ENCODE peak calls at places on chromosomes 1 and 21, in five cellular contexts. M, K, F, X and Y are unnamed samples.
A peak's percentile ranks its signal among the peaks of the same experiment; 100 is the strongest.

GRCh38 chr1:169860750-169861149 is 32.9 kb downstream of the SCYL3 start:
- DNase-seq in M (no peak), F (no peak), K (no peak), X (no peak), Y (no peak)

GRCh38 chr1:70738576-70738975 is 309.0 kb downstream of the PTGER3 start:
- DNase-seq in F (no peak), K (no peak), M (no peak), X (no peak), Y (no peak)

GRCh38 chr1:17301767-17302166 is 6.2 kb upstream of the PADI4 start:
- DNase-seq in X (no peak), F (no peak), K (no peak), M (peak; percentile 1), Y (no peak)

GRCh38 chr1:208631057-208631456 is 386.9 kb upstream of the PLXNA2 start:
- DNase-seq in K (no peak), M (no peak), F (no peak), X (no peak), Y (no peak)

GRCh38 chr21:26819944-26820343 is 25.3 kb downstream of the ADAMTS1 start:
- DNase-seq in K (no peak), F (no peak), X (no peak), M (no peak), Y (no peak)

GRCh38 chr1:114428083-114428754 is 82.8 kb downstream of the TRIM33 start:
- DNase-seq in K (no peak), M (no peak), X (no peak), F (peak; percentile 60), Y (peak; percentile 13)

GRCh38 chr1:94670273-94670672 is 128.7 kb upstream of the F3 start:
- DNase-seq in M (no peak), K (no peak), F (peak; percentile 24), X (no peak), Y (no peak)

GRCh38 chr1:194175251-194175650 is 988.8 kb upstream of the B3GALT2 start:
- DNase-seq in M (no peak), F (no peak), X (no peak), K (no peak), Y (no peak)

GRCh38 chr1:36735939-36736730 is 253.4 kb upstream of the CSF3R start:
- DNase-seq in F (no peak), M (peak; percentile 12), K (peak; percentile 20), X (no peak), Y (no peak)

GRCh38 chr1:230072866-230073265 is 5.8 kb downstream of the GALNT2 start:
- DNase-seq in M (no peak), K (no peak), X (no peak), F (no peak), Y (no peak)

GRCh38 chr1:171948491-171948890 is 107.2 kb downstream of the DNM3 start:
- DNase-seq in F (peak; percentile 46), M (no peak), X (no peak), K (no peak), Y (no peak)

GRCh38 chr21:27954806-27955205 is 987.9 kb upstream of the ADAMTS5 start:
- DNase-seq in F (peak; percentile 0), M (no peak), X (no peak), K (no peak), Y (peak; percentile 8)

GRCh38 chr1:112501810-112502641 is 6.7 kb upstream of the WNT2B start:
- DNase-seq in K (peak; percentile 91), X (peak; percentile 24), F (peak; percentile 81), M (peak; percentile 78), Y (peak; percentile 83)
- H3K27me3 ChIP-seq in K (no peaks in the 10 kb centered on the region), X (no peaks in the 10 kb centered on the region), F (no peaks in the 10 kb centered on the region), M (no peaks in the 10 kb centered on the region), Y (peaks cover 23% of the 10 kb centered on the region)

GRCh38 chr1:18714404-18715175 is 83.9 kb downstream of the PAX7 start:
- DNase-seq in F (no peak), K (no peak), M (no peak), X (no peak), Y (no peak)

GRCh38 chr1:18712254-18712605 is 81.6 kb downstream of the PAX7 start:
- DNase-seq in K (no peak), M (no peak), X (no peak), F (no peak), Y (no peak)

GRCh38 chr1:18719786-18720436 is 89.3 kb downstream of the PAX7 start:
- DNase-seq in K (no peak), F (no peak), X (no peak), M (no peak), Y (peak; percentile 35)

GRCh38 chr1:18716785-18717678 is 86.4 kb downstream of the PAX7 start:
- DNase-seq in K (no peak), M (no peak), F (no peak), X (no peak), Y (no peak)

GRCh38 chr1:18716112-18716784 is 85.6 kb downstream of the PAX7 start:
- DNase-seq in K (no peak), X (no peak), M (no peak), F (no peak), Y (no peak)
- H3K27me3 ChIP-seq in K (no peaks in the 10 kb centered on the region), X (no peaks in the 10 kb centered on the region), M (no peaks in the 10 kb centered on the region), F (peaks cover 42% of the 10 kb centered on the region), Y (peaks cover 71% of the 10 kb centered on the region)

DNA sequence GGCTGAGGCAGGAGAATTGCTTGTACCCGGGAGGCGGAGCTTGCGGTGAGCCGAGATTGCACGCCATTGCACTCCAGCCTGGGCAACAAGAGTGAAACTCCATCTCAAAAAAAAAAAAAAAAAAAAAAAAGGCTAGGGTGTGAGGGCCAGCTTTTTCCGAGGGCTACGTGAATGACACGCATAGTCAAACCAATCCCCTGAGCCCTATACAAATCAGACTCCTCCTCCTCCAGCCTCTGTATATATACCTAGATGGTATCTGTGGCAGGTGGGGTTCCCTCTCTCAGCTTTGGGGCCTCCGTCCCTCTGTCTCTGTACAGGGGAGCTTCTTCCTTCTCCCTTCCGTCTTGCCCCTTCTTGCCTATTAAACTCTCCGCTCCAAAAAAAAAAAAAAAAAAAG is 6.7 kb downstream of the S100A16 start:
- DNase-seq in F (no peak), X (no peak), K (no peak), M (no peak), Y (no peak)
- H3K27me3 ChIP-seq in F (no peaks in the 10 kb centered on the region), X (no peaks in the 10 kb centered on the region), K (no peaks in the 10 kb centered on the region), M (no peaks in the 10 kb centered on the region), Y (no peaks in the 10 kb centered on the region)

GRCh38 chr1:119001181-119002018 is 13.3 kb upstream of the TBX15 start:
- DNase-seq in X (no peak), K (no peak), F (peak; percentile 60), M (peak; percentile 82), Y (no peak)
- H3K27me3 ChIP-seq in X (no peaks in the 10 kb centered on the region), K (no peaks in the 10 kb centered on the region), F (peaks cover 2% of the 10 kb centered on the region), M (no peaks in the 10 kb centered on the region), Y (peaks cover 94% of the 10 kb centered on the region)

GRCh38 chr1:156856282-156856785 is 2.6 kb downstream of the INSRR start:
- DNase-seq in X (no peak), K (no peak), M (no peak), F (no peak), Y (no peak)
- H3K27me3 ChIP-seq in X (no peaks in the 10 kb centered on the region), K (no peaks in the 10 kb centered on the region), M (no peaks in the 10 kb centered on the region), F (peaks cover 10% of the 10 kb centered on the region), Y (peaks cover 58% of the 10 kb centered on the region)